ENCODE peak calls at places on chromosomes 5 and 9, in four cellular contexts. A is GM12878, B is HepG2, U is HCT116. Y is an unnamed sample.

GRCh38 chr9:99516657-99517049 is 294.6 kb downstream of the SEC61B start:
- DNase-seq in A (peak), B (no peak), U (no peak), Y (no peak)

GRCh38 chr5:59066367-59067163 is 483.7 kb downstream of the RAB3C start:
- DNase-seq in A (no peak), B (no peak), U (no peak), Y (no peak)

GRCh38 chr5:39489263-39489662 is 64.5 kb upstream of the DAB2 start:
- DNase-seq in A (no peak), B (no peak), U (no peak), Y (no peak)

GRCh38 chr5:178547052-178547666 is 43.0 kb downstream of the COL23A1 start:
- DNase-seq in A (no peak), B (no peak), U (no peak), Y (no peak)

GRCh38 chr9:78115073-78115472 is 83.5 kb upstream of the GNAQ start:
- DNase-seq in A (no peak), B (peak), U (no peak), Y (no peak)

GRCh38 chr5:176748073-176748966 is 62.0 kb upstream of the UNC5A start:
- DNase-seq in A (no peak), B (no peak), U (no peak), Y (no peak)

GRCh38 chr9:100352201-100352726 is 478 bp downstream of the TEX10 start:
- DNase-seq in A (no peak), B (no peak), U (no peak), Y (peak)

GRCh38 chr5:157072508-157072907 is 13.6 kb upstream of the HAVCR1 start:
- DNase-seq in A (no peak), B (no peak), U (peak), Y (no peak)

GRCh38 chr9:33466565-33467495 is 6.9 kb downstream of the NOL6 start:
- DNase-seq in A (no peak), B (peak), U (no peak), Y (peak)

GRCh38 chr9:110797611-110798010 is 129.0 kb downstream of the MUSK start:
- DNase-seq in A (no peak), B (no peak), U (no peak), Y (peak)

GRCh38 chr5:134533115-134533815 is 7.8 kb downstream of the JADE2 start:
- DNase-seq in A (no peak), B (no peak), U (no peak), Y (no peak)

GRCh38 chr9:1718836-1719235 is 296.3 kb upstream of the SMARCA2 start:
- DNase-seq in A (no peak), B (no peak), U (no peak), Y (no peak)

GRCh38 chr9:35110327-35110758 is 5.3 kb downstream of the ATOSB start:
- DNase-seq in A (no peak), B (no peak), U (no peak), Y (no peak)

GRCh38 chr9:134217431-134218210 is 53.3 kb upstream of the RNU6ATAC start:
- DNase-seq in A (no peak), B (peak), U (peak), Y (peak)

GRCh38 chr5:539469-540214 is 15.4 kb upstream of the SLC9A3 start:
- DNase-seq in A (no peak), B (no peak), U (no peak), Y (no peak)

GRCh38 chr5:154712518-154713437 is 42.4 kb upstream of the LARP1 start:
- DNase-seq in A (no peak), B (no peak), U (peak), Y (peak)

GRCh38 chr5:62083247-62083646 is 222.8 kb upstream of the KIF2A start:
- DNase-seq in A (no peak), B (no peak), U (no peak), Y (no peak)

GRCh38 chr5:21574429-21574828 is 1278.7 kb downstream of the CDH12 start:
- DNase-seq in A (no peak), B (no peak), U (no peak), Y (no peak)

GRCh38 chr5:31193026-31193425 is 460 bp upstream of the CDH6 start:
- DNase-seq in A (no peak), B (no peak), U (no peak), Y (no peak)

GRCh38 chr9:15999422-16000339 is 446.8 kb downstream of the CCDC171 start:
- DNase-seq in A (no peak), B (no peak), U (peak), Y (no peak)

GRCh38 chr9:82332018-82332773 is 343.6 kb downstream of the SPATA31D1 start:
- DNase-seq in A (no peak), B (no peak), U (no peak), Y (peak)

GRCh38 chr5:21774791-21775190 is 1078.4 kb downstream of the CDH12 start:
- DNase-seq in A (no peak), B (no peak), U (no peak), Y (no peak)

GRCh38 chr9:922731-923130 is 53.7 kb upstream of the DMRT3 start:
- DNase-seq in A (no peak), B (no peak), U (no peak), Y (no peak)

GRCh38 chr5:1488882-1489680 is 34.7 kb downstream of the LPCAT1 start:
- DNase-seq in A (peak), B (no peak), U (no peak), Y (no peak)

GRCh38 chr9:133946840-133947486 is 45.2 kb downstream of the VAV2 start:
- DNase-seq in A (no peak), B (no peak), U (no peak), Y (no peak)

GRCh38 chr5:142922223-142922952 is 152.2 kb downstream of the ARHGAP26 start:
- DNase-seq in A (peak), B (peak), U (no peak), Y (peak)

GRCh38 chr5:149405550-149406202 is 26.6 kb upstream of the IL17B start:
- DNase-seq in A (no peak), B (no peak), U (no peak), Y (no peak)
- TF ChIP-seq JUND in A (no peak), B (no peak), U (no peak), Y (no peak)

DNA sequence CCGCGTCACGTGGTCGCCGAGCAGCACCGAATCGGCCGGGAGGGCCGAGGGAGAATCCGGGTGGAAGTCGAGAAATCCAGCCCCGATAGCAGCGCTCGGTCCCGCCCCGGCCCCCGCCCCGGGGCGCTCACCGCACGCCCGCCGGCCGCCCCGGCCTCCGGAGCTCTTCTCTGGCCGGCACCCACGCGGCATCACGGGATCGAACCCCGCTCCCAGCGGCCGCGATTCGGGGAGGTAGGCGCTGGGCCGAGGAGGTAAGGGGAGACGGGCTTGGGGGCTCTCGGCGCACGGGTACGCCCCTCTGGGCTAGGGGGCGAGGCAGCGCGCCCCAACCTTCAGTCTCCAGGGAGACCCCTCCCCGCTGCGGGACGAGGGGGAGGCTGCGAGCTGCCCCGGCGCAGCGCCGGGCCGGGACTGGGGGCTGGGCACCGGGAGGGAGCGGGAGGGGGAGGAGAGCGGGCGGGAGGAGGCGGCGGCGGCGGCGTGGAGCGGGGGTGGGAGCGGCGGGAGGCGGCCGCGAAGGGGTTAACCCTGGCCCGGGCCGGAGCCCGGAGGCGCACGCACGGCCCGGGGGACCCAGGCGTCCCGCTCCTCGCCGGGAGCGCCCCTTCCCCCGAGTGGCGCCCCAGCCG is 22.0 kb upstream of the NDST1 start:
- DNase-seq in A (no peak), B (no peak), U (no peak), Y (peak)
- TF ChIP-seq JUND in A (no peak), B (no peak), U (no peak), Y (no peak)

GRCh38 chr5:16665611-16666010 is 48.8 kb upstream of the RETREG1 start:
- DNase-seq in A (no peak), B (no peak), U (no peak), Y (no peak)

GRCh38 chr5:16666140-16666860 is 49.5 kb upstream of the RETREG1 start:
- DNase-seq in A (no peak), B (no peak), U (no peak), Y (no peak)

GRCh38 chr5:16664368-16664767 is 47.6 kb upstream of the RETREG1 start:
- DNase-seq in A (no peak), B (no peak), U (no peak), Y (no peak)

GRCh38 chr5:16668194-16668593 is 51.4 kb upstream of the RETREG1 start:
- DNase-seq in A (no peak), B (no peak), U (no peak), Y (no peak)

DNA sequence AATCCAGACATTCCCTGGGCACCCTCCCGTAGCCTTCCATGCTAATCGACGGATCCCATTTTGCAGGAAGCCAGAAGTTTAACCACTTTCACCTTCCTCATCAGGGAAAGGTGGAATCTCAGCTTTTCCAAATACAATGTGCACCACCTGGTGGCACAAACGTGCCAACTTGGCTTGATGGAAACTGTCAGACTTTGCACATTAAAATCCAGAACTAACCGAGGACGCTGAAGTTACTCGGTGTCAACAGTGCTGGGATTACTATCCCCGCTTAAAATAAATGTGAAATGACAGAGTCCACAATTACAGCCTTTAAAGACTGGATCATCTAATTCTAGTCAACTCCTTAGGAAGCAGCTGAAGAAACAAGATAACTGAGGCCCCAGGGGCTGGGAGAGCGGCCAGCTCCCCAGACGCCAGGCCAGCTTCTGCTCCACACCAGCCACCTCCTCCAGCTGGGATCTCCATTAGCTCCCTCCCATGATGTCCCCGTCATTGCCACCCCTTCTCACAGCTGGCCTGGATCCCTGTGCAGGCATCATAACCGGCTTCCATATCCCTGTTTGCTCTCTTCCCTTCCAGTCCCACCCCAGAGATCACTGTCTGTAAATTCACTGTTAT is 50.2 kb upstream of the RETREG1 start:
- DNase-seq in A (no peak), B (peak), U (no peak), Y (peak)
- TF ChIP-seq JUND in A (no peak), B (no peak), U (no peak), Y (no peak)

DNA sequence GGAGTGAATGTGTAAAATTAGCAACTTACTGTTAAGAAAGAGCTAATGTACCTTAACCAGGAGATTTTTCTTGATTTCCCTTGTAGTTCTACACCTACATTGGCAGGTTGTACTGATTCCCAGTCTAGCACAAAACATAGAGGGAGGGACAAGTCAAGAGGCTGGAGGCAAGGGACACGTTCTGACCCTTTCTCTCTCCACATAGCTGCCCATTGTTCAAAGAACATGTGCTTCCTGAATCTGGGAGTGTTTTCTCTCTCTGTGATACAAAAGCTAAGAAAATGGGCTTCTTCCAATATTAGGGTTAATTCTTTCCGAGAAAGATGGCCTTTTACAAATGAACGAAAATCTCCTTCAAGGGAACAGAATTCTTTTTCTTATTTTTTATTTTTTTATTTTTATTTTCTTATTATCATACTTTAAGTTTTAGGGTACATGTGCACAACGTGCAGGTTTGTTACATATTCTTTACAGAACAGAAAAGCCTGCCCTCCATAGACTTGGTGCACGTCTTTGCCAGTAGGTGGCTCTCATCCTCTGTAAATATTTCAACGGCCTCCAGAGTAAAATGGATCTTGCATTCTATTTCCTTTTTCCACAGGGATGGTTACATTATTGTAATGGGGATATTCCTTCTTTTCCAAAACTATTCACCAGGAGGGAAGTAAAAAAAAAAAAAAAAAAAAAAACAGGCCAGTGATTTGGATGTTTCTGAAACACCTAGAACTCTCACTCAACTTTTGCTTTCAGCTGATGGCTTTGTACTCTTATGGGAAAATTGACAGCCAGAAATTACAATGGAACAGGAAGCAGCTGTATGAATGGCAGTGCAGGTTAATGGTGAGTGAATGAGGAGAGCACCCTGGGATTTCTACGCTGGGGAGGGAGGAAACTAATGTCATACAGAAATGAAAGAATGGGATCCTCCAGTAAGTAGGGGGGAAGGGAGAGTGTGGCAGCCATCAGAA is 13.1 kb upstream of the IFNA5 start:
- DNase-seq in A (no peak), B (peak), U (no peak), Y (peak)
- TF ChIP-seq JUND in A (no peak), B (no peak), U (no peak), Y (no peak)

GRCh38 chr5:16970260-16970659 is 34.2 kb upstream of the MYO10 start:
- DNase-seq in A (no peak), B (no peak), U (no peak), Y (peak)
- TF ChIP-seq JUND in A (no peak), B (no peak), U (no peak), Y (no peak)

GRCh38 chr5:172849636-172850453 is 15.8 kb downstream of the ERGIC1 start:
- DNase-seq in A (peak), B (no peak), U (no peak), Y (no peak)
- TF ChIP-seq JUND in A (no peak), B (no peak), U (no peak), Y (no peak)

GRCh38 chr5:29992248-29992647 is 1201.2 kb upstream of the CDH6 start:
- DNase-seq in A (no peak), B (no peak), U (no peak), Y (no peak)

GRCh38 chr5:29990681-29991080 is 1202.8 kb upstream of the CDH6 start:
- DNase-seq in A (no peak), B (no peak), U (no peak), Y (no peak)

GRCh38 chr5:29995154-29995553 is 1198.3 kb upstream of the CDH6 start:
- DNase-seq in A (no peak), B (no peak), U (no peak), Y (no peak)

GRCh38 chr5:29994519-29994918 is 1199.0 kb upstream of the CDH6 start:
- DNase-seq in A (no peak), B (no peak), U (no peak), Y (no peak)

GRCh38 chr5:29993286-29993685 is 1200.2 kb upstream of the CDH6 start:
- DNase-seq in A (no peak), B (no peak), U (no peak), Y (no peak)
- TF ChIP-seq JUND in A (no peak), B (no peak), U (no peak), Y (no peak)

DNA sequence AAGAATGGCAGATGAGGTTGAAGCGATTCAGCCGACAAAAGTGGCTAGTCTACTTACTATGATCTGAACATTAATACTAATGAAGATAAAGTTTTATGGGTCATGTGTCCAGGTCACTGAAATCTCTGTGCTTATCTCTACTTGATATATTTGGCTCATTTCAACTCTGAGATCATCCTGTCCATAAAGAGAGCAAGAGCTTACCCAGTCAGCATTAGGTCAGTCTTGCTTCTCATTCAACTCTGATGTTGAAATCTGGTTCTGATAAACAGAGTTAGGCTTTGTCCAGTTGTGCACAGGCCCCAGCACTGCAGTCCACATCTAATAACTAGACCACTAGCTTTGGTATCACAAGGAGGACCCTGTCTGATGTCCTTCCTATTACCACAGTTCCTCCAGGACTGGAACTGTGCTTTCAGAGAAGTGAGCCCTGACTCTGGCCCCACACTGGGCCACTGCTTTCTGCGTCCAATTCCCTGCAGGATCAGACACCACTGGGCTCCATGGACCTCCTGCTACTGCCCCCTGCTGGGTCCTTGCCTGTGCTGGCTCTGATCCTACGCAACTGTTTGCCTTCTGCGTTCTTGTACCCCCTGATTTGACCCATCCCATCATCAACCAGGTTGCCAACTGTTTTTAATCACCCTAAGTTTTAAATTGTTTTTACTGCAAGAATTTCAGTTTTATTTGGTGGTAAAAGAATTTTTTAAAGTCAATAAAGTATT is 23.7 kb upstream of the FAM120A start:
- DNase-seq in A (no peak), B (peak), U (no peak), Y (no peak)
- TF ChIP-seq JUND in A (no peak), B (no peak), U (no peak), Y (no peak)

GRCh38 chr5:97618721-97619120 is 435.7 kb upstream of the RIOK2 start:
- DNase-seq in A (no peak), B (no peak), U (no peak), Y (no peak)
- TF ChIP-seq JUND in A (no peak), B (no peak), U (no peak), Y (no peak)